ENCODE peak calls at places on chromosome 10, in four cellular contexts. Q is lower leg skin, H is fibroblast of mammary gland, T is gastrocnemius medialis. A is an unnamed sample.

GRCh38 chr10:88528196-88528595 is 54.9 kb downstream of the RNLS start:
- DNase-seq in Q (no peak), H (no peak), T (no peak), A (no peak)

GRCh38 chr10:30821994-30822692 is 192.6 kb upstream of the LYZL2 start:
- DNase-seq in Q (no peak), H (no peak), T (no peak), A (no peak)

GRCh38 chr10:103493911-103494877 is 689 bp downstream of the NEURL1 start:
- DNase-seq in Q (no peak), H (no peak), T (no peak), A (no peak)

GRCh38 chr10:80511984-80512634 is 25.6 kb upstream of the SH2D4B start:
- DNase-seq in Q (no peak), H (no peak), T (no peak), A (no peak)

GRCh38 chr10:119489572-119490326 is 52.8 kb downstream of the RGS10 start:
- DNase-seq in Q (no peak), H (peak; percentile 30), T (no peak), A (peak; percentile 42)

GRCh38 chr10:125144693-125145623 is 15.4 kb downstream of the CTBP2 start:
- DNase-seq in Q (no peak), H (peak; percentile 72), T (no peak), A (no peak)

GRCh38 chr10:89668391-89669180 is 23.5 kb upstream of the PANK1 start:
- DNase-seq in Q (no peak), H (no peak), T (no peak), A (no peak)

GRCh38 chr10:105757302-105757701 is 1116.2 kb downstream of the SORCS3 start:
- DNase-seq in Q (no peak), H (no peak), T (no peak), A (no peak)

GRCh38 chr10:79488870-79489269 is 23.5 kb upstream of the EIF5AL1 start:
- DNase-seq in Q (no peak), H (no peak), T (no peak), A (no peak)

GRCh38 chr10:31318382-31318853 is 598 bp upstream of the ZEB1 start:
- DNase-seq in Q (peak; percentile 61), H (peak; percentile 85), T (peak; percentile 78), A (no peak)

GRCh38 chr10:77328272-77328816 is 309.3 kb downstream of the KCNMA1 start:
- DNase-seq in Q (no peak), H (peak; percentile 48), T (no peak), A (no peak)

GRCh38 chr10:25026463-25026862 is 10.1 kb downstream of the THNSL1 start:
- DNase-seq in Q (no peak), H (peak; percentile 31), T (no peak), A (peak; percentile 25)

GRCh38 chr10:17650416-17650815 is 6.5 kb downstream of the STAM start:
- DNase-seq in Q (no peak), H (no peak), T (no peak), A (no peak)

GRCh38 chr10:84308481-84309304 is 19.7 kb upstream of the CCSER2 start:
- DNase-seq in Q (no peak), H (peak; percentile 19), T (no peak), A (peak; percentile 89)

GRCh38 chr10:71888623-71889387 is 37.8 kb upstream of the PSAP start:
- DNase-seq in Q (peak; percentile 81), H (peak; percentile 85), T (peak; percentile 79), A (peak; percentile 73)

GRCh38 chr10:107442035-107442505 is 277.6 kb upstream of the SORCS1 start:
- DNase-seq in Q (no peak), H (peak; percentile 64), T (no peak), A (peak; percentile 43)

GRCh38 chr10:128173383-128173782 is 47.2 kb upstream of the MKI67 start:
- DNase-seq in Q (no peak), H (peak; percentile 18), T (no peak), A (no peak)

GRCh38 chr10:25978771-25979170 is 44.7 kb downstream of the MYO3A start:
- DNase-seq in Q (no peak), H (no peak), T (no peak), A (no peak)

GRCh38 chr10:1227505-1228402 is 171.6 kb downstream of the WDR37 start:
- DNase-seq in Q (no peak), H (no peak), T (no peak), A (no peak)
- TF ChIP-seq CTCF in Q (no peak), H (no peak), T (no peak), A (no peak)

GRCh38 chr10:51852297-51852696 is 152.9 kb upstream of the CSTF2T start:
- DNase-seq in Q (no peak), H (no peak), T (no peak), A (no peak)

GRCh38 chr10:51862149-51862548 is 162.8 kb upstream of the CSTF2T start:
- DNase-seq in Q (no peak), H (no peak), T (no peak), A (no peak)

GRCh38 chr10:51861731-51862130 is 162.3 kb upstream of the CSTF2T start:
- DNase-seq in Q (no peak), H (no peak), T (peak; percentile 70), A (no peak)

GRCh38 chr10:51860257-51860656 is 160.9 kb upstream of the CSTF2T start:
- DNase-seq in Q (peak; percentile 74), H (peak; percentile 83), T (peak; percentile 71), A (peak; percentile 30)

DNA sequence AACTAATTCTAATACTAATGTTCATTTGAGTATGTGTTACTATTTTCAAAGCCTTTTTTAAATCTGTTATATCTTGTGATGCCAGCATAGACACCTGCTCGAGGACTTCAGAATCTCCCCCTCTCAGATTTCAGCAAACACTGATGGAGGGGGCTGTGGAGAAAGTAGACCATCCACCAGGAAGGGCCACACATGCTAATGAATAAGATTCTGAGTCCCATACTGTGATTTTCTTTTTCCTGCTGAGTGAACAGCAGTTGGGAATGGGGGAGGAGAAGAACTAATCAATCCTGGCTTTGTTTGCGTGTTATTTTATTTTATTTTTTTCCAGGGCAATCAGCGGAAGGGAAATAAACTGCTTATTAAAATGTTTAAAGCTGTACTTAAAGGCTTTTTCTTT is 157.9 kb upstream of the CSTF2T start:
- DNase-seq in Q (no peak), H (no peak), T (no peak), A (no peak)
- H3K4me3 ChIP-seq in Q (no peak overlapping the region), H (no peak overlapping the region), T (no peak overlapping the region), A (no peak overlapping the region)

DNA sequence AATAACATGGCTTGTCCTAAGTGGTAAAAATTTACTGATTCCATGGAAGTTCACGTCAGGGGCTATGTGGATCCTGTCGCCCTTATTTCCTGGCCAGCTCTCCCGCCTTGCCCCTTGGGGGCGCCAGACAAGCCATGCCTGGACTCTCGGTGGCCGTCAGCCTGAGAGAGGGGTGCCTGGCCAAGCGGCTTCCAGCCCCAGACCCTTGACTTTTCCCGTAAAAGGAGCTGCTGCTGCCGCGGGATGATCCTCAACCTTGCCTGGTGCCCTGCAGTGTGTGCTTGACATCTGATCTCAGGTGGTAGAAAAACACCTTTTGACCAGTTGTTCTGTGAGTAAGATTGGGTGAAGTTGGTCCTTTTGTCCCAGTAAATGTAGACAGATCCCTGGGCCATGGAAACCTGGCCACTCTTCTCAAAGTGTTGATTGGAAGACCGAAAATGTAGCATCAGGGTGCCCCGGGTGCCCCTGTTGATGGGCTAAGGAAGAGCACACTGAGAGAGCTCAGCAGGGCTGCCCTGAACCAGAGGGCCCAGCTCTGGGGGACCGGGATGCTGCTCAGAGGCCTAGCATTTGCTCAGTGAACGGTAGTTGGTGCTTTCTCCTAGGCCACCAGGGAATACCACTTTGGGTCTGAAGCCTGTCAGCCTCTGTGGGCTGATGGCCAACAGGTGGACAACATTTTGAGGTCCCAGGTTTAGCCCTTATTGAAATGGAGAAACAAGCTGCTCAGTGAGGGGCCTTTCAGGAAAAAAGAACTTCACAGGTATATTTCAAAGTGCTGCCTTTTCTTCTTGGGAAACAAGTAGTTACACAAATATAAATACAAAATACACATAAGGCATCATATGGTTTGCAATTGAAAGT is 162.5 kb downstream of the LRMDA start:
- DNase-seq in Q (no peak), H (no peak), T (no peak), A (no peak)
- TF ChIP-seq CTCF in Q (no peak), H (peak; percentile 20), T (no peak), A (peak; percentile 31)

GRCh38 chr10:96834121-96834520 is 2.0 kb downstream of the LCOR start:
- DNase-seq in Q (no peak), H (no peak), T (no peak), A (peak; percentile 12)

GRCh38 chr10:96831867-96832720 is at the start of gene LCOR:
- DNase-seq in Q (peak; percentile 63), H (peak; percentile 80), T (peak; percentile 71), A (peak; percentile 90)

GRCh38 chr10:96831200-96831866 is 765 bp upstream of the LCOR start:
- DNase-seq in Q (no peak), H (no peak), T (no peak), A (no peak)

GRCh38 chr10:96833220-96834001 is 1.3 kb downstream of the LCOR start:
- DNase-seq in Q (peak; percentile 21), H (no peak), T (peak; percentile 12), A (peak; percentile 35)

DNA sequence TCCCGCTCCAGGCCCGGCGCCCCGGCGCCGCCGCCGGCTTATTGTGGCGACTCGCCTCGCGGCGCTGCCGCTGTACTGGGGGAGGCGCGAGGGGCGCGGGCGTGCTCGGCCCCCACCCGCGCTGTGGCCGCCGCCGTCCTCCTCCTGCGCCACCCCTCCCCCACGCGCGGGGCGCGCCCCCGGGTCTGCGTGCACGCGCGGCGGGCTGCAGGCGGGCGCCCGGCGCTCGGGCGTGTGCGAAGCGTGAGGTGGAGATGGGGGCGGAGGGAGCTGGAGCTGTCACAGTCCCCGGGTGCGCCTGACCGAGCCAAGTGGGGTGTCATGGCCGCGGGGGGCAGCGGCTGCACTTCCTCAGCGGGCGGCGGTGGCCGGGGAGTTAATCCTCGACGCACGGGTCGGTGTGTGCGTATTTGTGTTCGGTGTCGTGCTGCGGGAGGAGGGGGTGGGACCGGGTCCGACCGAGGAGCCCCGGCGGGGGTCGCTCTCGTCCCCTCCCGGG is 672 bp downstream of the LCOR start:
- DNase-seq in Q (peak; percentile 67), H (peak; percentile 58), T (peak; percentile 67), A (peak; percentile 69)
- H3K4me3 ChIP-seq in Q (peak overlapping the region; percentile 78), H (peak overlapping the region; percentile 76), T (peak overlapping the region; percentile 81), A (peak overlapping the region; percentile 62)

GRCh38 chr10:132306951-132307751 is 599 bp downstream of the STK32C start:
- DNase-seq in Q (no peak), H (no peak), T (no peak), A (no peak)
- TF ChIP-seq CTCF in Q (no peak), H (no peak), T (no peak), A (no peak)

A was measured in astrocyte of the spinal cord.